ENCODE peak calls at places on chromosome 9, in seven cellular contexts. P is IMR-90, Z is ovary, M is prostate gland, T is esophagus squamous epithelium, Q is tibial nerve, U is sigmoid colon. S is an unnamed sample. For H3K9me3, the result is how much of the 10 kb centered on the place peaks cover.

GRCh38 chr9:125137200-125137599 is 6.1 kb downstream of the SCAI start:
- DNase-seq in P (peak), Z (no peak), M (no peak), T (no peak), Q (no peak), U (no peak), S (no peak)

GRCh38 chr9:111661802-111662491 is 542 bp downstream of the GNG10 start:
- DNase-seq in P (peak), Z (peak), M (peak), T (no peak), Q (no peak), U (peak), S (peak)

GRCh38 chr9:91071185-91071990 is 269.8 kb downstream of the SYK start:
- DNase-seq in P (peak), Z (no peak), M (no peak), T (no peak), Q (no peak), U (no peak), S (no peak)

GRCh38 chr9:127423934-127424668 is at the start of gene ZNF79:
- DNase-seq in P (peak), Z (peak), M (peak), T (peak), Q (peak), U (peak), S (peak)

GRCh38 chr9:73079326-73079725 is 72.3 kb upstream of the ANXA1 start:
- DNase-seq in P (no peak), Z (no peak), M (no peak), T (no peak), Q (no peak), U (no peak), S (no peak)

GRCh38 chr9:130989891-130990290 is 19.1 kb upstream of the LAMC3 start:
- DNase-seq in P (no peak), Z (no peak), M (no peak), T (no peak), Q (no peak), U (no peak), S (no peak)

GRCh38 chr9:2290382-2290781 is 275.2 kb downstream of the SMARCA2 start:
- DNase-seq in P (no peak), Z (no peak), M (no peak), T (no peak), Q (no peak), U (no peak), S (no peak)

GRCh38 chr9:120366646-120367019 is 213.3 kb downstream of the CDK5RAP2 start:
- DNase-seq in P (peak), Z (no peak), M (no peak), T (no peak), Q (no peak), U (no peak), S (peak)

GRCh38 chr9:136808781-136809158 is 1.0 kb downstream of the RABL6 start:
- DNase-seq in P (peak), Z (no peak), M (no peak), T (no peak), Q (no peak), U (no peak), S (no peak)

GRCh38 chr9:122350577-122351355 is 20.1 kb upstream of the PTGS1 start:
- DNase-seq in P (peak), Z (peak), M (peak), T (no peak), Q (peak), U (peak), S (peak)

GRCh38 chr9:32571969-32572899 is 725 bp downstream of the NDUFB6 start:
- DNase-seq in P (peak), Z (peak), M (peak), T (peak), Q (no peak), U (peak), S (no peak)

GRCh38 chr9:3809724-3810123 is 283.9 kb upstream of the RFX3 start:
- DNase-seq in P (peak), Z (no peak), M (no peak), T (no peak), Q (no peak), U (no peak), S (no peak)

GRCh38 chr9:2359821-2360220 is 261.8 kb upstream of the VLDLR start:
- DNase-seq in P (no peak), Z (no peak), M (no peak), T (no peak), Q (no peak), U (no peak), S (no peak)

GRCh38 chr9:4196376-4196775 is 103.5 kb downstream of the GLIS3 start:
- DNase-seq in P (peak), Z (no peak), M (no peak), T (no peak), Q (no peak), U (no peak), S (no peak)

GRCh38 chr9:83722726-83723495 is 15.2 kb upstream of the UBQLN1 start:
- DNase-seq in P (no peak), Z (no peak), M (no peak), T (no peak), Q (no peak), U (no peak), S (no peak)

GRCh38 chr9:86329649-86330048 is 24.6 kb downstream of the TUT7 start:
- DNase-seq in P (peak), Z (no peak), M (no peak), T (no peak), Q (no peak), U (no peak), S (no peak)

GRCh38 chr9:15469862-15470261 is 40.9 kb downstream of the PSIP1 start:
- DNase-seq in P (peak), Z (no peak), M (no peak), T (no peak), Q (no peak), U (no peak), S (no peak)

DNA sequence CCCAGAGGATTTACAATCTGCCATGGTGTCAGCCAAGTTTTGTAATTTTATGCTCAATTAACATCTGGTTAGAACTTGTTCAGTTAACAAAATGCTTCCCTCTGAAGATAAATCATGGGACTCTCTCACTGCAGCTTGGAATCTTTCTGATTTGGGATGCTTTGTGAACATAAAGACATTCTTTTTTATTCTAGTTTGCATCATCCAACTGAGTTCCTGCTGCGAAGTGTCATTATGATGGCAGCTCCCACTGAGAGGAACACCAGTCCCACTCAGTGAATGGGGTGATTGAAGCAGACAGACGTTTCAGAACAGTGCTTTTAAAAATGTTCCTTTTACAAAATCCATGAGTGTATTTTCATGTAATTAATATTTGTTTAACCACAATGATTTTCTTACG is 863.8 kb downstream of the TLE4 start:
- DNase-seq in P (no peak), Z (no peak), M (no peak), T (no peak), Q (no peak), U (no peak), S (no peak)
- H3K4me3 ChIP-seq in P (no peak), Z (no peak), M (no peak), T (no peak), Q (no peak), U (no peak), S (no peak)

GRCh38 chr9:34990908-34991832 is 1.6 kb downstream of the DNAJB5 start:
- DNase-seq in P (no peak), Z (no peak), M (no peak), T (no peak), Q (no peak), U (no peak), S (no peak)
- TF ChIP-seq POLR2A in P (no peak), Z (no peak), M (no peak), T (no peak), Q (no peak), U (no peak), S (no peak)

GRCh38 chr9:92980085-92980745 is 32.9 kb downstream of the FGD3 start:
- DNase-seq in P (no peak), Z (no peak), M (no peak), T (no peak), Q (no peak), U (no peak), S (no peak)
- H3K9me3 ChIP-seq in P (under half), Z (under half), M (under half), T (under half), Q (under half), U (under half), S (under half)

DNA sequence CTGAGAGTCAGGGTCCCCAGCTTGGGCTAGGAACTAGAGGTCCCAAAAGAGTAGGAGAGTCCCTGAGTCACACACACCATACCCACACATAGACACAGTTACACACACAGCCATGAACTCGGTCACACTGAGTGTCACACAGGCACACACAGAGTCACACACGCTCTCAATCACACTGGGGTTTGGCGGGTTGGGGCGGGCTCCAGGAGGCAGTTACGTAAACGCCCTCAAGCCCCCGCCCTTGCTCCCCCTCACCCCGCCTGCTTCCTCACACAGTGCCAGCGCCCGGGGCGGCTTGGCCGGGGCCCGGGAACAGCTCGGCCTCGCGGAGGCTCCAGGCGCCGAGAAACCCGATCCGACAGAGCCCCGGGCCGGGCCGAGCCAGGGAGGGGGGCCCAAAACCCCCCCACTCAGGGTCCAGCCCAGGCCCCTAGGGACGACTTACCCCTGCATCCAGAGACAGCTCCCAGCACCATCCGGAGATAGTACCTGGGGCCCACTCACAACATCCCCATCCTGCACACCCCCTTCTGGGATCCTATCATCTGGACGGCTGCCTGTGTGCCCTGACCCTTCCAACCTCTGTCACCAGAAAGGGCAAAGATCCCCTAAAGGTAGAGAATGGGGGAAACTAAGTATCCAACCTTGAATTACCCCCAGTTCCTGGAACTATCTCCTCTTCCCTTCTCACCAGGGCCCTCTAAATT is 3.5 kb upstream of the CNTFR start:
- DNase-seq in P (no peak), Z (peak), M (peak), T (no peak), Q (peak), U (peak), S (peak)
- H3K4me3 ChIP-seq in P (no peak), Z (no peak), M (no peak), T (no peak), Q (no peak), U (no peak), S (no peak)

GRCh38 chr9:34048730-34049629 is at the start of gene UBAP2:
- DNase-seq in P (peak), Z (peak), M (peak), T (peak), Q (peak), U (peak), S (peak)
- TF ChIP-seq POLR2A in P (peak), Z (peak), M (peak), T (peak), Q (peak), U (peak), S (peak)

DNA sequence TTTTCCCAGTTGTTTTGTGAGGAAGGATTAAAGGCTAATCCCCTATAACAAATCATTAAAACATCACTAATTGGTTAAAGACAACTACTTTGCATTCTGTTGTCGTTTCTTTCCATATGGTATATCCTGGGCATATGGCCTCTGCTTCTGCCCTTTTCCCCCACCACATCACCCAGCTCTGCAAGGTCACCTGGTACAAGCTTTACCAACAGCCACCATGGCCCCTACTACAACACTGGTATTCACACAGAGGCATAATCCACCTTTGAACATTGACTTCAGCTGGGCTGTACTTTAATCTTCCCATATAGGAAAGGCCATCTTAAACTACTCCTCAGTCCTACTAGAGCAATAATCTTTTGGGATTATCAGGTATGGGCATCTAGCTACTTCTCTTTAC is 866.1 kb downstream of the TLE4 start:
- DNase-seq in P (no peak), Z (no peak), M (no peak), T (no peak), Q (no peak), U (no peak), S (no peak)
- H3K9me3 ChIP-seq in P (under half), Z (under half), M (under half), T (under half), Q (under half), U (under half), S (under half)

DNA sequence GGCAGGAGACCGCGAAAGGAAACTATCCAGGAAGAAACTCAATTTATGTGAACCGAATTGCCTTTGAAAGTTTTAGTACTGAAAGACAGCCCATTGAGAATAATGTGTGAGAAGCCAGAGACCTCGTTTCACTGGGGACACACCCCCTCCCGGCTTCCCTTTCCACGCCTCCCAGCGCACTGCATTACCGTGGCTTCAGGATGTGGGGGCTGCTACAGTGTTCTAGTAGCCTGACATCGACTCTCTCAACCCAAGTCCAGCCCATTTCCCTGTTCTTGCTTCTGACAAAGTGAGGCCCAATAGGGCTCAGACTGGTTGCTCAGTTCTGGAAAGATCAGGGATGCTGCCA is 3.5 kb downstream of the PAX5 start:
- DNase-seq in P (no peak), Z (no peak), M (no peak), T (no peak), Q (no peak), U (no peak), S (no peak)
- H3K4me3 ChIP-seq in P (no peak), Z (no peak), M (no peak), T (no peak), Q (no peak), U (no peak), S (no peak)

DNA sequence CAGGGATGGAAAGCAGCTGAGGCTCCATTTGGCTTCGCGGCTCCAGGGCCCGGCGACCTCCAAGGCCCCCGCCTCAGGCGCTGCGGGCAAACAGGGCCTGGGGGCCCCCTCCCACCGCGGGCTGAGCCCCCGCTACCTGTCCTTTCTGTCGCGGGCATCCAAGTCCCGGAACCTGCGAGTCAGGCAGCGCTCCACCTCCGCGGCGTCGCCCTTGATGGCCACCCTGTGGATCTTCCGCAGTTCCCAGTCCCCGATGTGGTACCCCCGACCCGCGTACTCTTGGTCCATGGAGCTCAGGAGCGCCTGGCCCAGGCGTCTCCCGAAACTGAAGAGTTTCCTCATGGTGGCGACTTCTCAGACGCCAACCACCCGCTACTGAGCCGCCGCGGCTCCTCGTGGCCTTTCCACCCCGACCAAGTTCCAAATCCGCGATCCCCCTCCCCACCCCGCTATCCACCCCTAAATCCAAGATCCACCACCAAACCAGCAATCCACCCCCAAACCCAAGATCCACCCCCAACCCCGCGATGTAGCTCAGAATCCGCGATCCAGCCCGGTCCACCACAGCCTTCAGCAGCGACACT is 86.5 kb upstream of the CCDC180 start:
- DNase-seq in P (no peak), Z (no peak), M (no peak), T (no peak), Q (no peak), U (no peak), S (no peak)
- TF ChIP-seq POLR2A in P (no peak), Z (no peak), M (no peak), T (no peak), Q (no peak), U (no peak), S (no peak)

S was measured in upper lobe of left lung.